ENCODE peak calls at places on chromosomes 4 and X, in eight cellular contexts. F is tibial artery, E is right atrium auricular region, K is upper lobe of left lung, U is Panc1, B is OCI-LY7, J is lower lobe of right lung, I is PC-3. P is an unnamed sample.

GRCh38 chr4:172652369-172652768 is 516.2 kb upstream of the GALNT7 start:
- DNase-seq in I (no peak), E (no peak), B (no peak), K (no peak), J (no peak), U (no peak), F (no peak), P (no peak)

GRCh38 chr4:37463457-37463856 is 218.9 kb downstream of the NWD2 start:
- DNase-seq in B (no peak), K (no peak), I (no peak), E (no peak), U (no peak), F (no peak), J (no peak), P (no peak)

GRCh38 chr4:105246712-105247111 is 100.0 kb downstream of the TET2 start:
- DNase-seq in I (no peak), E (no peak), B (no peak), U (no peak), J (no peak), K (no peak), F (no peak), P (no peak)

GRCh38 chr4:186839122-186840037 is 115.7 kb upstream of the FAT1 start:
- DNase-seq in B (no peak), I (peak; percentile 23), K (no peak), E (no peak), J (no peak), U (no peak), F (peak; percentile 35), P (no peak)

GRCh38 chrX:71253253-71254091 is 468 bp downstream of the ZMYM3 start:
- DNase-seq in K (no peak), I (peak; percentile 51), U (no peak), J (peak; percentile 47), E (no peak), F (no peak), B (peak; percentile 53), P (peak; percentile 68)

GRCh38 chr4:113404846-113405245 is 355.4 kb downstream of the ANK2 start:
- DNase-seq in F (no peak), J (no peak), E (no peak), U (no peak), I (no peak), K (no peak), B (no peak), P (no peak)

GRCh38 chr4:153205757-153206156 is 1.5 kb downstream of the TRIM2 start:
- DNase-seq in K (peak; percentile 74), U (no peak), F (no peak), B (no peak), E (no peak), J (no peak), I (peak; percentile 76), P (no peak)

GRCh38 chr4:88533088-88533790 is 9.7 kb upstream of the PYURF start:
- DNase-seq in U (no peak), J (no peak), K (no peak), B (no peak), E (no peak), I (peak; percentile 26), F (no peak), P (no peak)

GRCh38 chr4:1232661-1233621 is 16.0 kb downstream of the CTBP1 start:
- DNase-seq in B (no peak), E (peak; percentile 79), U (no peak), I (no peak), K (no peak), J (peak; percentile 45), F (no peak), P (no peak)

GRCh38 chr4:26105815-26106699 is 192.0 kb downstream of the SMIM20 start:
- DNase-seq in E (no peak), U (no peak), J (no peak), F (no peak), K (no peak), B (no peak), I (peak; percentile 65), P (no peak)

GRCh38 chrX:120664081-120664480 is 34.2 kb upstream of the C1GALT1C1 start:
- DNase-seq in U (peak; percentile 32), K (no peak), J (no peak), I (peak; percentile 57), E (no peak), F (no peak), B (peak; percentile 49), P (no peak)

GRCh38 chr4:182453830-182454229 is 210.6 kb downstream of the TENM3 start:
- DNase-seq in B (no peak), K (no peak), J (no peak), F (no peak), E (no peak), I (no peak), U (no peak), P (no peak)

GRCh38 chr4:98612318-98613250 is 45.8 kb downstream of the TSPAN5 start:
- DNase-seq in B (no peak), K (no peak), U (no peak), I (no peak), J (no peak), E (no peak), F (no peak), P (no peak)

GRCh38 chr4:86181585-86181984 is 178.3 kb downstream of the MAPK10 start:
- DNase-seq in E (no peak), I (peak; percentile 18), F (no peak), J (no peak), K (no peak), U (no peak), B (no peak), P (no peak)

GRCh38 chr4:152554742-152555141 is 18.9 kb upstream of the FBXW7 start:
- DNase-seq in E (no peak), B (no peak), I (no peak), F (no peak), K (no peak), U (no peak), J (no peak), P (no peak)

GRCh38 chr4:157674699-157675098 is 454.2 kb downstream of the GRIA2 start:
- DNase-seq in U (no peak), J (no peak), K (no peak), B (no peak), F (no peak), E (no peak), I (no peak), P (no peak)

GRCh38 chr4:143260750-143261149 is 75.9 kb upstream of the GAB1 start:
- DNase-seq in B (no peak), K (no peak), F (no peak), U (no peak), E (no peak), J (no peak), I (no peak), P (no peak)

GRCh38 chr4:21973850-21974249 is 25.3 kb upstream of the KCNIP4 start:
- DNase-seq in K (no peak), B (no peak), I (no peak), E (no peak), F (no peak), J (no peak), U (no peak), P (no peak)

GRCh38 chr4:182978152-182978827 is 61.1 kb upstream of the DCTD start:
- DNase-seq in B (peak; percentile 20), F (no peak), I (peak; percentile 23), U (no peak), E (no peak), K (no peak), J (no peak), P (no peak)

DNA sequence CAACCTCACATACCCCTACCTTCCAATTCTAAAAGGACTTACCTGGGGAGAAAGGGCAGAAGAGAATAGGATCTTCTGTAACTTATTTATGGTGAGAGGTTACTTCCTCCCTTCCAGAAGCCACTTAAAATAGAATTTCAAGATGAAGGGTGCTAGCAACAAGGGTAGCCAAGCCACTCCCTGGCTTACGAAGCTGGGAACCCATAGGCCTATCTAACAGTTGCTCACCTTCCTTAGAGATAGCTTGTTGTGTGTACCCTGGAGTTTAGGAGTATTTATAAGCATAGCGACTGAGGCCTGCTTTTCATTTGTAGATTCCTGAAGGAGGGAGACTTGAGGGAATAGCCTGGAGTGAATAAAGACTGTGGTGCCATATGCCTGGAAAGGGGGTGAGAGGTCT is 28.9 kb downstream of the XK start:
- DNase-seq in J (no peak), B (no peak), U (no peak), F (no peak), E (no peak), I (no peak), K (no peak), P (no peak)
- H3K4me1 ChIP-seq in J (no peaks in the 10 kb centered on the region), B (no peaks in the 10 kb centered on the region), U (no peaks in the 10 kb centered on the region), F (peaks cover 8% of the 10 kb centered on the region), E (no peaks in the 10 kb centered on the region), I (no peaks in the 10 kb centered on the region), K (no peaks in the 10 kb centered on the region), P (no peaks in the 10 kb centered on the region)

GRCh38 chr4:67922697-67923096 is 38.9 kb upstream of the TMPRSS11D start:
- DNase-seq in B (no peak), J (no peak), E (no peak), K (no peak), I (no peak), F (no peak), U (no peak), P (no peak)

GRCh38 chr4:67915400-67915966 is 31.7 kb upstream of the TMPRSS11D start:
- DNase-seq in I (no peak), K (no peak), E (no peak), F (no peak), B (no peak), U (no peak), J (no peak), P (no peak)

DNA sequence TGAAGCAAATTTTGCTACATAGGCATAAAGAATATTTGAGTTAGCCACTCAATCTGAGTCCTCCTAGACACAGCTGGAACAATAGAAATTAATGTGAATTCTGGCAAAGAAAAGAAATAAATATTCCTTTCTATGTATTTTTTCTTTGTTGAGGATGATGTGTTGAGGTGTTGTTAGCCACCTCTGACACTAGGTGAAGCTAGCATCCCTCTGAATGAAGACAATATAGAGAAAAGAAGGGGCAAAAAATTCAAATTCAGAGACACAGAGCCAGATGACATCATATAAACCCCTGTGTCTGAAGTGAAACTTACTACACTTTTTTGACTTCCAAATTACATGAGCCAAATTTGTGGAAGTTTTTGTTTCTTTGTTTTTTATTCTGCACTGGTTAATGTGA is 34.6 kb upstream of the TMPRSS11D start:
- DNase-seq in K (no peak), J (no peak), I (peak; percentile 33), U (no peak), E (no peak), F (no peak), B (peak; percentile 4), P (no peak)
- TF ChIP-seq CTCF in K (no peak), J (no peak), I (peak; percentile 85), U (peak; percentile 30), E (no peak), F (no peak), B (peak; percentile 58), P (no peak)

DNA sequence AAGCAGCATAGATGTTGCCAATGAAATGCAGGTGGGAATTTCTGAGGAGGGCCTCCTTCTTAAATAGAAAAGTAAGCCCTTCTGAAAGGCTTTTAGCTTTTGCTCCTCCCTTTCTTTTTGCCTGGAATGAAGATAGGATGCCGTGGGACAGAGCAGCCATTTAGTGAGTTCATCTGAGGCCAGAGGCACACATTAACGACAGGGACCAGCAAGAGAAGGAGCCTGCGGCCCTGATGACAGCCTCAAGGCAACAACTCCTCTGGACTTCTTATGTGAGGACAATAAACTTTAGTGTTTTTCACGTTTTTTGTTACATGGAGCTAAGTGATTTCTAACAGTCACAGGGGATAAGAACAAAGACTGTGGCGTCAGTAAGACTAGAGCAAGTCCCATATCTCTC is 1.1 kb upstream of the BDH2 start:
- DNase-seq in U (no peak), K (no peak), F (no peak), I (no peak), E (no peak), J (no peak), B (no peak), P (no peak)
- H3K4me3 ChIP-seq in U (no peak overlapping the region), K (no peak overlapping the region), F (no peak overlapping the region), I (no peak overlapping the region), E (no peak overlapping the region), J (no peak overlapping the region), B (no peak overlapping the region), P (no peak overlapping the region)

GRCh38 chr4:128837198-128837597 is 27.7 kb downstream of the JADE1 start:
- DNase-seq in E (no peak), U (no peak), I (no peak), F (no peak), K (no peak), B (no peak), J (no peak), P (no peak)
- H3K4me1 ChIP-seq in E (no peaks in the 10 kb centered on the region), U (no peaks in the 10 kb centered on the region), I (no peaks in the 10 kb centered on the region), F (peaks cover 76% of the 10 kb centered on the region), K (peaks cover 35% of the 10 kb centered on the region), B (peaks cover 20% of the 10 kb centered on the region), J (peaks cover 34% of the 10 kb centered on the region), P (peaks cover 10% of the 10 kb centered on the region)

P was measured in ascending aorta.